ENCODE peak calls at places on chromosomes 7 and 10, in seven cellular contexts. R is NB4; Y is lung; Z is fibroblast of pulmonary artery; Q is CD4-positive, CD25-positive, alpha-beta regulatory T cell; B is AG04450; F is tibial artery. N is an unnamed sample.
A peak's percentile ranks its signal among the peaks of the same experiment; 100 is the strongest.

GRCh38 chr10:72337722-72338121 is 17.0 kb downstream of the DNAJB12 start:
- DNase-seq in R (no peak), F (no peak), B (no peak), Y (no peak), Z (no peak), Q (no peak), N (no peak)

GRCh38 chr7:132402751-132403245 is 173.5 kb downstream of the PLXNA4 start:
- DNase-seq in R (no peak), B (no peak), Q (no peak), Z (peak; percentile 41), Y (no peak), F (no peak), N (no peak)

GRCh38 chr10:117218654-117219053 is 21.4 kb downstream of the KCNK18 start:
- DNase-seq in F (no peak), Z (no peak), Q (no peak), R (no peak), Y (no peak), B (no peak), N (no peak)

GRCh38 chr10:128686638-128687278 is 560.5 kb upstream of the MKI67 start:
- DNase-seq in B (no peak), Z (no peak), Y (no peak), R (no peak), Q (no peak), F (no peak), N (no peak)

GRCh38 chr10:1737222-1738061 is at the start of gene ADARB2:
- DNase-seq in B (no peak), R (no peak), Z (no peak), Y (no peak), Q (peak; percentile 2), F (no peak), N (no peak)

GRCh38 chr10:68796609-68797008 is 30.7 kb upstream of the STOX1 start:
- DNase-seq in B (no peak), F (no peak), R (no peak), Z (no peak), Y (no peak), Q (no peak), N (no peak)

GRCh38 chr7:77699056-77699455 is 2.8 kb downstream of the RSBN1L start:
- DNase-seq in B (no peak), Y (no peak), Q (peak; percentile 27), Z (no peak), R (no peak), F (no peak), N (no peak)

GRCh38 chr7:100053201-100053600 is 3.6 kb downstream of the ZSCAN21 start:
- DNase-seq in Z (peak; percentile 67), F (no peak), Q (peak; percentile 59), Y (peak; percentile 48), R (peak; percentile 79), B (peak; percentile 65), N (peak; percentile 60)

GRCh38 chr7:15508258-15508657 is 53.6 kb downstream of the AGMO start:
- DNase-seq in Q (no peak), F (no peak), Y (no peak), Z (peak; percentile 33), B (no peak), R (no peak), N (no peak)

GRCh38 chr10:15419279-15419874 is 48.3 kb upstream of the FAM171A1 start:
- DNase-seq in Q (peak; percentile 40), F (no peak), Z (peak; percentile 61), B (peak; percentile 7), R (peak; percentile 22), Y (no peak), N (peak; percentile 30)

GRCh38 chr10:59138052-59138451 is 38.4 kb upstream of the PHYHIPL start:
- DNase-seq in Y (no peak), R (no peak), Q (no peak), F (no peak), Z (no peak), B (no peak), N (no peak)

GRCh38 chr10:30687698-30688213 is 58.2 kb upstream of the LYZL2 start:
- DNase-seq in R (peak; percentile 72), Y (peak; percentile 77), Q (peak; percentile 79), F (peak; percentile 64), B (peak; percentile 45), Z (peak; percentile 70), N (peak; percentile 34)

GRCh38 chr7:105224884-105225651 is 163.7 kb downstream of the SRPK2 start:
- DNase-seq in B (peak; percentile 57), Z (peak; percentile 89), F (no peak), Q (peak; percentile 47), R (peak; percentile 88), Y (no peak), N (peak; percentile 41)

GRCh38 chr10:3886191-3886590 is 101.2 kb upstream of the KLF6 start:
- DNase-seq in Z (peak; percentile 66), Y (no peak), F (peak; percentile 49), B (no peak), R (no peak), Q (no peak), N (no peak)

GRCh38 chr7:92158660-92159575 is 20.0 kb downstream of the LRRD1 start:
- DNase-seq in R (no peak), Z (peak; percentile 84), B (peak; percentile 64), Q (peak; percentile 20), Y (no peak), F (no peak), N (no peak)

GRCh38 chr7:100914879-100915442 is 19.3 kb upstream of the ACHE start:
- DNase-seq in Q (no peak), R (no peak), Z (no peak), F (no peak), Y (no peak), B (no peak), N (no peak)

GRCh38 chr7:81462672-81463071 is 307.2 kb downstream of the HGF start:
- DNase-seq in Y (no peak), Z (peak; percentile 56), R (no peak), B (peak; percentile 29), Q (no peak), F (no peak), N (no peak)

GRCh38 chr7:140512317-140513000 is 33.2 kb upstream of the MKRN1 start:
- DNase-seq in R (no peak), F (no peak), Z (no peak), Q (no peak), Y (peak; percentile 38), B (no peak), N (peak; percentile 24)

GRCh38 chr10:114239117-114239993 is at the start of gene VWA2:
- DNase-seq in B (no peak), Y (peak; percentile 48), F (no peak), Q (peak; percentile 17), R (no peak), Z (no peak), N (no peak)

GRCh38 chr10:82969405-82969804 is 1094.4 kb downstream of the NRG3 start:
- DNase-seq in R (peak; percentile 35), B (no peak), F (no peak), Y (no peak), Z (peak; percentile 59), Q (no peak), N (peak; percentile 1)

GRCh38 chr7:102434039-102434481 is 685 bp downstream of the ORAI2 start:
- DNase-seq in F (no peak), Q (peak; percentile 54), B (no peak), Y (no peak), R (no peak), Z (peak; percentile 48), N (no peak)

GRCh38 chr10:64379898-64380297 is 858.7 kb downstream of the REEP3 start:
- DNase-seq in R (peak; percentile 6), Y (no peak), B (no peak), F (no peak), Q (no peak), Z (no peak), N (no peak)

GRCh38 chr10:79069325-79070090 is 742 bp downstream of the ZMIZ1 start:
- DNase-seq in Q (peak; percentile 73), R (peak; percentile 69), Y (no peak), B (no peak), Z (peak; percentile 53), F (peak; percentile 60), N (no peak)

GRCh38 chr10:102675151-102675886 is 31.0 kb downstream of the TRIM8 start:
- DNase-seq in B (no peak), F (no peak), R (no peak), Q (no peak), Y (no peak), Z (no peak), N (no peak)

GRCh38 chr7:13197501-13197900 is 510.1 kb downstream of the ARL4A start:
- DNase-seq in B (peak; percentile 4), Z (peak; percentile 28), Q (no peak), R (no peak), F (no peak), Y (no peak), N (no peak)

GRCh38 chr7:135792334-135792733 is 43.7 kb upstream of the FAM180A start:
- DNase-seq in Y (no peak), Z (no peak), Q (no peak), B (no peak), F (no peak), R (peak; percentile 62), N (no peak)

GRCh38 chr10:11573497-11573896 is 38.0 kb downstream of the USP6NL start:
- DNase-seq in Z (peak; percentile 67), Q (no peak), B (peak; percentile 4), Y (no peak), R (peak; percentile 70), F (no peak), N (no peak)

GRCh38 chr7:909358-910329 is 33.3 kb downstream of the GET4 start:
- DNase-seq in Z (peak; percentile 48), F (peak; percentile 86), B (no peak), Q (peak; percentile 18), Y (peak; percentile 70), R (peak; percentile 39), N (no peak)
- H3K4me3 ChIP-seq in Z (no peak overlapping the region), F (peak overlapping the region; percentile 52), B (peak overlapping the region; percentile 32), Q (no peak overlapping the region), Y (no peak overlapping the region), R (no peak overlapping the region), N (no peak overlapping the region)

GRCh38 chr10:96272256-96272985 is 1.1 kb upstream of the BLNK start:
- DNase-seq in R (no peak), Z (no peak), Y (no peak), B (no peak), F (no peak), Q (no peak), N (no peak)
- H3K4me3 ChIP-seq in R (no peak overlapping the region), Z (no peak overlapping the region), Y (no peak overlapping the region), B (no peak overlapping the region), F (no peak overlapping the region), Q (no peak overlapping the region), N (no peak overlapping the region)

DNA sequence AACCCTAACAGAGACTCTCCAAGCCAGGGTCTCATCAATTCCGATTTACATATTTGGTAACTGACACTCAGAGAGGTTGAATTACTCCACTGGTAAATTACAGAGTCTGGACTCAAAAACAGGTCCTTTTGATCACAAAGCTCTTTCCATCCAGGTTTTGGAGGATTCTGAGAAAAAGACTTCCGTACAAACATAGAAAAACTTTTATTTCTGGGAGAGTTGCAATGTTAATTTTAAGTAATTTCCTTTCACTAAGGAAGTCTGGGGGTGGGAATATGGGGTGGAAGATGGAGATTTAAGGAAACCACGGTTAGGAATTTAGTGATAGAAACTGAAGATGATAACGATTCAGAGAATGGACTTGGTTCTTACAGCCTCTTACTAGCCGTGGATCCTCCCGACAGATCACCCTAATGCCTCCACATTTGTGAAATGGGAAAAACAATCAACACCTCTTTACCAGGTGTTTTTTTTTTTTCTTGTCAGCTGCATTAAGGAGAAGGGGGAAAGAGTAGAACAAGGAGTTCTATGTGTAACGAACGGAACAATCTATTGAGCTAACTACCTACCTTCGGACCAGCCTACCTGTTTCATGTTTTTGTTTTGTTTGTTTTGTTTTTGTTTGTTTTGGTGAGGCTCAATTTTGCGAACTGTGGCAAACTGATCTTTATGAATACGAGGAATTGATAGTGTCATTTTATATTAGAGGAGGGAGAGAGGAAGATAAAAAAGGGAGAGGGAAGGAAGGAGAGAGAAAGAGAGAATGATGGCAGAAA is 1.7 kb upstream of the RBM20 start:
- DNase-seq in Y (no peak), R (no peak), Q (no peak), B (no peak), F (no peak), Z (no peak), N (no peak)
- H3K4me3 ChIP-seq in Y (no peak overlapping the region), R (no peak overlapping the region), Q (no peak overlapping the region), B (no peak overlapping the region), F (no peak overlapping the region), Z (no peak overlapping the region), N (no peak overlapping the region)

GRCh38 chr7:128928159-128928558 is 9.6 kb upstream of the IRF5 start:
- DNase-seq in Q (no peak), B (no peak), R (no peak), F (no peak), Z (no peak), Y (no peak), N (no peak)
- H3K4me3 ChIP-seq in Q (no peak overlapping the region), B (no peak overlapping the region), R (no peak overlapping the region), F (no peak overlapping the region), Z (no peak overlapping the region), Y (no peak overlapping the region), N (no peak overlapping the region)

N was measured in Jurkat, Clone E6-1.